ENCODE peak calls at places on chromosomes 13 and 19, in ten cellular contexts. One of them, this sample, is unnamed.

GRCh38 chr19:45166723-45167252 is 6.0 kb upstream of the NKPD1 start:
- DNase-seq in omental fat pad: no peak
- DNase-seq in NCI-H524: no peak
- DNase-seq in neural crest cell: no peak
- DNase-seq in cardiac muscle cell: no peak
- DNase-seq in hypothalamus: no peak
- DNase-seq in B cell: no peak
- DNase-seq in NCI-H774: no peak
- DNase-seq in left cardiac atrium: no peak
- DNase-seq in Caco-2: no peak
- DNase-seq in this sample: no peak

GRCh38 chr13:39364797-39365468 is 238.1 kb downstream of the LHFPL6 start:
- DNase-seq in omental fat pad: no peak
- DNase-seq in NCI-H524: no peak
- DNase-seq in neural crest cell: no peak
- DNase-seq in cardiac muscle cell: peak
- DNase-seq in hypothalamus: no peak
- DNase-seq in B cell: no peak
- DNase-seq in NCI-H774: no peak
- DNase-seq in left cardiac atrium: no peak
- DNase-seq in Caco-2: no peak
- DNase-seq in this sample: no peak

GRCh38 chr13:50511877-50512332 is 331.6 kb downstream of the DLEU7 start:
- DNase-seq in omental fat pad: no peak
- DNase-seq in NCI-H524: no peak
- DNase-seq in neural crest cell: no peak
- DNase-seq in cardiac muscle cell: no peak
- DNase-seq in hypothalamus: no peak
- DNase-seq in B cell: no peak
- DNase-seq in NCI-H774: no peak
- DNase-seq in left cardiac atrium: no peak
- DNase-seq in Caco-2: no peak
- DNase-seq in this sample: no peak

GRCh38 chr19:4352701-4353121 is 9.3 kb downstream of the MPND start:
- DNase-seq in omental fat pad: no peak
- DNase-seq in NCI-H524: peak
- DNase-seq in neural crest cell: peak
- DNase-seq in cardiac muscle cell: peak
- DNase-seq in hypothalamus: no peak
- DNase-seq in B cell: peak
- DNase-seq in NCI-H774: no peak
- DNase-seq in left cardiac atrium: no peak
- DNase-seq in Caco-2: no peak
- DNase-seq in this sample: no peak

GRCh38 chr13:41179593-41180250 is 14.6 kb downstream of the KBTBD7 start:
- DNase-seq in omental fat pad: no peak
- DNase-seq in NCI-H524: no peak
- DNase-seq in neural crest cell: no peak
- DNase-seq in cardiac muscle cell: no peak
- DNase-seq in hypothalamus: no peak
- DNase-seq in B cell: no peak
- DNase-seq in NCI-H774: no peak
- DNase-seq in left cardiac atrium: no peak
- DNase-seq in Caco-2: no peak
- DNase-seq in this sample: no peak

GRCh38 chr13:50685491-50685890 is 158.0 kb downstream of the DLEU7 start:
- DNase-seq in omental fat pad: no peak
- DNase-seq in NCI-H524: peak
- DNase-seq in neural crest cell: no peak
- DNase-seq in cardiac muscle cell: peak
- DNase-seq in hypothalamus: peak
- DNase-seq in B cell: no peak
- DNase-seq in NCI-H774: no peak
- DNase-seq in left cardiac atrium: peak
- DNase-seq in Caco-2: no peak
- DNase-seq in this sample: peak

GRCh38 chr19:48896191-48896720 is 2.3 kb downstream of the TULP2 start:
- DNase-seq in omental fat pad: no peak
- DNase-seq in NCI-H524: no peak
- DNase-seq in neural crest cell: peak
- DNase-seq in cardiac muscle cell: peak
- DNase-seq in hypothalamus: no peak
- DNase-seq in B cell: no peak
- DNase-seq in NCI-H774: no peak
- DNase-seq in left cardiac atrium: peak
- DNase-seq in Caco-2: no peak
- DNase-seq in this sample: peak

GRCh38 chr13:112513761-112514160 is 74.2 kb downstream of the TUBGCP3 start:
- DNase-seq in omental fat pad: no peak
- DNase-seq in NCI-H524: no peak
- DNase-seq in neural crest cell: no peak
- DNase-seq in cardiac muscle cell: no peak
- DNase-seq in hypothalamus: no peak
- DNase-seq in B cell: no peak
- DNase-seq in NCI-H774: no peak
- DNase-seq in left cardiac atrium: no peak
- DNase-seq in Caco-2: no peak
- DNase-seq in this sample: no peak

GRCh38 chr19:29489182-29489951 is 36.4 kb upstream of the VSTM2B start:
- DNase-seq in omental fat pad: no peak
- DNase-seq in NCI-H524: no peak
- DNase-seq in neural crest cell: no peak
- DNase-seq in cardiac muscle cell: no peak
- DNase-seq in hypothalamus: no peak
- DNase-seq in B cell: no peak
- DNase-seq in NCI-H774: no peak
- DNase-seq in left cardiac atrium: no peak
- DNase-seq in Caco-2: no peak
- DNase-seq in this sample: no peak

GRCh38 chr19:38869836-38870607 is 8.1 kb downstream of the RINL start:
- DNase-seq in omental fat pad: peak
- DNase-seq in NCI-H524: no peak
- DNase-seq in neural crest cell: peak
- DNase-seq in cardiac muscle cell: peak
- DNase-seq in hypothalamus: peak
- DNase-seq in B cell: peak
- DNase-seq in NCI-H774: peak
- DNase-seq in left cardiac atrium: peak
- DNase-seq in Caco-2: no peak
- DNase-seq in this sample: peak

GRCh38 chr19:768424-768823 is 17.5 kb downstream of the MISP start:
- DNase-seq in omental fat pad: no peak
- DNase-seq in NCI-H524: no peak
- DNase-seq in neural crest cell: no peak
- DNase-seq in cardiac muscle cell: peak
- DNase-seq in hypothalamus: no peak
- DNase-seq in B cell: no peak
- DNase-seq in NCI-H774: no peak
- DNase-seq in left cardiac atrium: no peak
- DNase-seq in Caco-2: no peak
- DNase-seq in this sample: no peak

GRCh38 chr13:109400192-109400591 is 386.2 kb downstream of the IRS2 start:
- DNase-seq in omental fat pad: no peak
- DNase-seq in NCI-H524: no peak
- DNase-seq in neural crest cell: peak
- DNase-seq in cardiac muscle cell: no peak
- DNase-seq in hypothalamus: peak
- DNase-seq in B cell: no peak
- DNase-seq in NCI-H774: no peak
- DNase-seq in left cardiac atrium: peak
- DNase-seq in Caco-2: no peak
- DNase-seq in this sample: peak

GRCh38 chr19:46717034-46717715 is at the start of gene PRKD2:
- DNase-seq in omental fat pad: peak
- DNase-seq in NCI-H524: peak
- DNase-seq in neural crest cell: peak
- DNase-seq in cardiac muscle cell: peak
- DNase-seq in hypothalamus: peak
- DNase-seq in B cell: peak
- DNase-seq in NCI-H774: peak
- DNase-seq in left cardiac atrium: peak
- DNase-seq in Caco-2: peak
- DNase-seq in this sample: peak

GRCh38 chr13:86563308-86563707 is 764.1 kb upstream of the SLITRK6 start:
- DNase-seq in omental fat pad: no peak
- DNase-seq in NCI-H524: no peak
- DNase-seq in neural crest cell: no peak
- DNase-seq in cardiac muscle cell: no peak
- DNase-seq in hypothalamus: no peak
- DNase-seq in B cell: no peak
- DNase-seq in NCI-H774: no peak
- DNase-seq in left cardiac atrium: no peak
- DNase-seq in Caco-2: no peak
- DNase-seq in this sample: no peak

GRCh38 chr19:703651-704446 is 4.9 kb upstream of the PALM start:
- DNase-seq in omental fat pad: peak
- DNase-seq in NCI-H524: no peak
- DNase-seq in neural crest cell: peak
- DNase-seq in cardiac muscle cell: peak
- DNase-seq in hypothalamus: peak
- DNase-seq in B cell: no peak
- DNase-seq in NCI-H774: peak
- DNase-seq in left cardiac atrium: peak
- DNase-seq in Caco-2: peak
- DNase-seq in this sample: no peak

GRCh38 chr19:4575267-4575793 is 15.8 kb upstream of the SEMA6B start:
- DNase-seq in omental fat pad: peak
- DNase-seq in NCI-H524: no peak
- DNase-seq in neural crest cell: peak
- DNase-seq in cardiac muscle cell: peak
- DNase-seq in hypothalamus: no peak
- DNase-seq in B cell: no peak
- DNase-seq in NCI-H774: no peak
- DNase-seq in left cardiac atrium: peak
- DNase-seq in Caco-2: peak
- DNase-seq in this sample: no peak

GRCh38 chr19:1690570-1691307 is 38.3 kb upstream of the TCF3 start:
- DNase-seq in omental fat pad: no peak
- DNase-seq in NCI-H524: no peak
- DNase-seq in neural crest cell: peak
- DNase-seq in cardiac muscle cell: peak
- DNase-seq in hypothalamus: no peak
- DNase-seq in B cell: peak
- DNase-seq in NCI-H774: no peak
- DNase-seq in left cardiac atrium: peak
- DNase-seq in Caco-2: peak
- DNase-seq in this sample: no peak

GRCh38 chr13:51619614-51620013 is 35.4 kb downstream of the WDFY2 start:
- DNase-seq in omental fat pad: no peak
- DNase-seq in NCI-H524: no peak
- DNase-seq in neural crest cell: no peak
- DNase-seq in cardiac muscle cell: no peak
- DNase-seq in hypothalamus: no peak
- DNase-seq in B cell: no peak
- DNase-seq in NCI-H774: no peak
- DNase-seq in left cardiac atrium: no peak
- DNase-seq in Caco-2: no peak
- DNase-seq in this sample: no peak

GRCh38 chr19:6925801-6926751 is 38.7 kb downstream of the ADGRE1 start:
- DNase-seq in omental fat pad: no peak
- DNase-seq in NCI-H524: no peak
- DNase-seq in neural crest cell: no peak
- DNase-seq in cardiac muscle cell: no peak
- DNase-seq in hypothalamus: no peak
- DNase-seq in B cell: no peak
- DNase-seq in NCI-H774: no peak
- DNase-seq in left cardiac atrium: no peak
- DNase-seq in Caco-2: no peak
- DNase-seq in this sample: no peak

GRCh38 chr19:12787458-12787857 is 3.8 kb upstream of the JUNB start:
- DNase-seq in omental fat pad: no peak
- DNase-seq in NCI-H524: no peak
- DNase-seq in neural crest cell: no peak
- DNase-seq in cardiac muscle cell: no peak
- DNase-seq in hypothalamus: no peak
- DNase-seq in B cell: no peak
- DNase-seq in NCI-H774: no peak
- DNase-seq in left cardiac atrium: no peak
- DNase-seq in Caco-2: no peak
- DNase-seq in this sample: no peak

GRCh38 chr13:26420282-26420960 is 137.1 kb upstream of the WASF3 start:
- DNase-seq in omental fat pad: no peak
- DNase-seq in NCI-H524: no peak
- DNase-seq in neural crest cell: no peak
- DNase-seq in cardiac muscle cell: no peak
- DNase-seq in hypothalamus: no peak
- DNase-seq in B cell: no peak
- DNase-seq in NCI-H774: no peak
- DNase-seq in left cardiac atrium: no peak
- DNase-seq in Caco-2: no peak
- DNase-seq in this sample: no peak

GRCh38 chr19:3771033-3771905 is 759 bp downstream of the RAX2 start:
- DNase-seq in omental fat pad: no peak
- DNase-seq in NCI-H524: no peak
- DNase-seq in neural crest cell: no peak
- DNase-seq in cardiac muscle cell: no peak
- DNase-seq in hypothalamus: no peak
- DNase-seq in B cell: no peak
- DNase-seq in NCI-H774: no peak
- DNase-seq in left cardiac atrium: no peak
- DNase-seq in Caco-2: no peak
- DNase-seq in this sample: no peak

GRCh38 chr19:13095934-13096890 is 6.4 kb downstream of the LYL1 start:
- DNase-seq in omental fat pad: no peak
- DNase-seq in NCI-H524: peak
- DNase-seq in neural crest cell: no peak
- DNase-seq in cardiac muscle cell: peak
- DNase-seq in hypothalamus: no peak
- DNase-seq in B cell: peak
- DNase-seq in NCI-H774: no peak
- DNase-seq in left cardiac atrium: no peak
- DNase-seq in Caco-2: peak
- DNase-seq in this sample: no peak

GRCh38 chr19:49716154-49716553 is 25.2 kb downstream of the CPT1C start:
- DNase-seq in omental fat pad: no peak
- DNase-seq in NCI-H524: no peak
- DNase-seq in neural crest cell: no peak
- DNase-seq in cardiac muscle cell: no peak
- DNase-seq in hypothalamus: no peak
- DNase-seq in B cell: no peak
- DNase-seq in NCI-H774: no peak
- DNase-seq in left cardiac atrium: no peak
- DNase-seq in Caco-2: no peak
- DNase-seq in this sample: no peak

GRCh38 chr13:95956589-95957148 is 96.5 kb downstream of the UGGT2 start:
- DNase-seq in omental fat pad: no peak
- DNase-seq in NCI-H524: no peak
- DNase-seq in neural crest cell: no peak
- DNase-seq in cardiac muscle cell: no peak
- DNase-seq in hypothalamus: no peak
- DNase-seq in B cell: no peak
- DNase-seq in NCI-H774: no peak
- DNase-seq in left cardiac atrium: no peak
- DNase-seq in Caco-2: no peak
- DNase-seq in this sample: no peak

GRCh38 chr19:32570081-32570785 is 10.8 kb upstream of the PDCD5 start:
- DNase-seq in omental fat pad: no peak
- DNase-seq in NCI-H524: peak
- DNase-seq in neural crest cell: peak
- DNase-seq in cardiac muscle cell: peak
- DNase-seq in hypothalamus: peak
- DNase-seq in B cell: peak
- DNase-seq in NCI-H774: no peak
- DNase-seq in left cardiac atrium: peak
- DNase-seq in Caco-2: peak
- DNase-seq in this sample: peak

GRCh38 chr13:113297370-113297871 is 382 bp downstream of the LAMP1 start:
- DNase-seq in omental fat pad: no peak
- DNase-seq in NCI-H524: no peak
- DNase-seq in neural crest cell: no peak
- DNase-seq in cardiac muscle cell: no peak
- DNase-seq in hypothalamus: no peak
- DNase-seq in B cell: peak
- DNase-seq in NCI-H774: no peak
- DNase-seq in left cardiac atrium: no peak
- DNase-seq in Caco-2: no peak
- DNase-seq in this sample: no peak

GRCh38 chr13:110312669-110313031 is 5.6 kb downstream of the COL4A2 start:
- DNase-seq in omental fat pad: no peak
- DNase-seq in NCI-H524: no peak
- DNase-seq in neural crest cell: no peak
- DNase-seq in cardiac muscle cell: no peak
- DNase-seq in hypothalamus: no peak
- DNase-seq in B cell: no peak
- DNase-seq in NCI-H774: no peak
- DNase-seq in left cardiac atrium: no peak
- DNase-seq in Caco-2: peak
- DNase-seq in this sample: no peak